ENCODE peak calls at places on chromosomes 2 and 18, in eight cellular contexts. N is GM23338, J is sigmoid colon, E is breast epithelium, F is SK-N-SH, V is HCT116, L is endothelial cell of umbilical vein, S is K562. X is an unnamed sample.

GRCh38 chr2:226797989-226798421 is 1.6 kb downstream of the IRS1 start:
- DNase-seq in N (peak; percentile 9), E (no peak), F (no peak), V (no peak), S (no peak), L (no peak), J (peak; percentile 73), X (peak; percentile 78)

GRCh38 chr2:144479138-144479537 is 40.8 kb downstream of the ZEB2 start:
- DNase-seq in N (peak; percentile 77), F (no peak), E (no peak), J (no peak), L (no peak), V (no peak), S (no peak), X (no peak)

GRCh38 chr2:208827109-208827508 is 420.5 kb downstream of the PTH2R start:
- DNase-seq in F (no peak), N (no peak), S (no peak), L (no peak), E (no peak), J (no peak), V (no peak), X (no peak)

GRCh38 chr18:49749563-49749962 is 63.8 kb downstream of the ACAA2 start:
- DNase-seq in L (no peak), J (no peak), F (no peak), V (no peak), E (no peak), N (no peak), S (no peak), X (no peak)

GRCh38 chr2:40103163-40103562 is 324.1 kb upstream of the THUMPD2 start:
- DNase-seq in J (no peak), E (no peak), N (peak; percentile 6), V (no peak), S (no peak), F (no peak), L (no peak), X (no peak)

GRCh38 chr2:112183327-112184025 is 45.3 kb downstream of the FBLN7 start:
- DNase-seq in S (no peak), E (no peak), F (no peak), V (no peak), J (no peak), N (no peak), L (no peak), X (no peak)

GRCh38 chr2:186129767-186130581 is 356.1 kb upstream of the ZC3H15 start:
- DNase-seq in V (peak; percentile 42), N (peak; percentile 44), F (no peak), S (no peak), E (no peak), L (peak; percentile 90), J (no peak), X (no peak)

GRCh38 chr2:70086278-70086837 is 919 bp upstream of the PCBP1 start:
- DNase-seq in F (peak; percentile 75), L (peak; percentile 91), V (peak; percentile 61), E (peak; percentile 63), J (peak; percentile 87), S (peak; percentile 72), N (peak; percentile 80), X (peak; percentile 95)

GRCh38 chr18:74351354-74351753 is 35.7 kb downstream of the C18orf63 start:
- DNase-seq in N (no peak), J (no peak), V (no peak), L (peak; percentile 16), S (no peak), F (no peak), E (no peak), X (no peak)

GRCh38 chr2:147173186-147173575 is 671.6 kb upstream of the ACVR2A start:
- DNase-seq in J (no peak), S (no peak), E (no peak), L (no peak), F (no peak), V (no peak), N (no peak), X (no peak)

GRCh38 chr2:170812716-170813585 is 3.7 kb upstream of the GAD1 start:
- DNase-seq in L (peak; percentile 67), E (peak; percentile 37), J (no peak), N (peak; percentile 97), F (peak; percentile 62), S (peak; percentile 72), V (peak; percentile 80), X (no peak)

GRCh38 chr2:214649440-214650205 is 159.9 kb downstream of the BARD1 start:
- DNase-seq in S (no peak), N (no peak), L (no peak), E (no peak), F (no peak), J (no peak), V (no peak), X (no peak)

GRCh38 chr2:176457486-176457885 is 188.2 kb downstream of the MTX2 start:
- DNase-seq in J (no peak), S (no peak), N (no peak), V (no peak), E (no peak), L (no peak), F (no peak), X (no peak)

GRCh38 chr2:215498411-215498810 is 62.5 kb upstream of the FN1 start:
- DNase-seq in J (no peak), N (no peak), S (peak; percentile 8), F (no peak), V (no peak), L (no peak), E (no peak), X (no peak)

GRCh38 chr2:103003750-103004250 is 242.0 kb downstream of the TMEM182 start:
- DNase-seq in E (no peak), S (no peak), V (no peak), N (no peak), L (no peak), F (no peak), J (no peak), X (no peak)
- H3K27me3 ChIP-seq in E (no peaks in the 10 kb centered on the region), S (peaks cover 2% of the 10 kb centered on the region), V (no peaks in the 10 kb centered on the region), N (no peaks in the 10 kb centered on the region), L (no peaks in the 10 kb centered on the region), F (peaks cover 2% of the 10 kb centered on the region), J (no peaks in the 10 kb centered on the region), X (no peaks in the 10 kb centered on the region)

GRCh38 chr2:218642786-218643185 is 16.6 kb downstream of the ZNF142 start:
- DNase-seq in N (no peak), V (no peak), L (no peak), S (no peak), J (no peak), E (no peak), F (no peak), X (no peak)

GRCh38 chr2:218644721-218645120 is 14.7 kb downstream of the ZNF142 start:
- DNase-seq in N (no peak), J (no peak), F (no peak), V (no peak), E (no peak), L (no peak), S (no peak), X (no peak)

GRCh38 chr2:218643751-218644310 is 15.6 kb downstream of the ZNF142 start:
- DNase-seq in J (no peak), E (no peak), S (no peak), N (no peak), F (no peak), V (no peak), L (no peak), X (no peak)

GRCh38 chr2:218645126-218645525 is 14.3 kb downstream of the ZNF142 start:
- DNase-seq in V (no peak), E (no peak), N (no peak), L (peak; percentile 39), J (no peak), F (no peak), S (no peak), X (no peak)

DNA sequence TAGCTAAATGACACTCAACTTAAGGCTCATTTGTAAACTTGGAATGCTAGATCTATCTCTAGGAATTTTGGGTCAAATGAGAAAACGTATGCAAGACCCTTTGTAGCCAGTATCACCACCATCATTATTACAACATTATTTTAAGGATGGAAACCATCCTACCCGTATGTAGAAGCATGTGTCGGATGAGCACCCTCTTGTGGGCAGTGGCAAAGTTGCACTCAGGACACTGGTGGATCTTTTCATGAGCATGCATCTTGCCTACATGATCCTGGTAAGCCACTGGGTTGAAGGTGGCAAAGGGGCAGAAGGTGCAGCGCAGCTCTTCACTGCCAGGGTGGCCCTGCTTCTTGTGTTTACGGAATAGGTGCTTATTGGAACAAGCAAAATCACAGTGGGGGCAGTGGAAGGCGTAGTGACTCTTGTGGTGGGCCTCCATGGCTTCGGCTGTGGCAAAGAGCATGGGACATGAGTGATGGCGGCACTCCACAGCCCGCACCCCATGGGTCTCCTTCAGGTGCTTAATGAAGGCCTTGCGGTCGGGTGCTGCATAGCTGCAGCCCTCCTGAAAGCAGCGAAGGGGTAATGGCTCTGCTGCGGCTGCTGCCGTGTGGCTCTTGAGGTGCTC is 10.8 kb downstream of the ZNF142 start:
- DNase-seq in J (no peak), F (peak; percentile 76), E (no peak), V (peak; percentile 32), L (peak; percentile 75), S (peak; percentile 50), N (peak; percentile 76), X (no peak)
- H3K36me3 ChIP-seq in J (peaks cover 54% of the 10 kb centered on the region), F (peaks cover 42% of the 10 kb centered on the region), E (peaks cover 28% of the 10 kb centered on the region), V (peaks cover 51% of the 10 kb centered on the region), L (peaks cover 23% of the 10 kb centered on the region), S (peaks cover 86% of the 10 kb centered on the region), N (peaks cover 56% of the 10 kb centered on the region), X (peaks cover 8% of the 10 kb centered on the region)

DNA sequence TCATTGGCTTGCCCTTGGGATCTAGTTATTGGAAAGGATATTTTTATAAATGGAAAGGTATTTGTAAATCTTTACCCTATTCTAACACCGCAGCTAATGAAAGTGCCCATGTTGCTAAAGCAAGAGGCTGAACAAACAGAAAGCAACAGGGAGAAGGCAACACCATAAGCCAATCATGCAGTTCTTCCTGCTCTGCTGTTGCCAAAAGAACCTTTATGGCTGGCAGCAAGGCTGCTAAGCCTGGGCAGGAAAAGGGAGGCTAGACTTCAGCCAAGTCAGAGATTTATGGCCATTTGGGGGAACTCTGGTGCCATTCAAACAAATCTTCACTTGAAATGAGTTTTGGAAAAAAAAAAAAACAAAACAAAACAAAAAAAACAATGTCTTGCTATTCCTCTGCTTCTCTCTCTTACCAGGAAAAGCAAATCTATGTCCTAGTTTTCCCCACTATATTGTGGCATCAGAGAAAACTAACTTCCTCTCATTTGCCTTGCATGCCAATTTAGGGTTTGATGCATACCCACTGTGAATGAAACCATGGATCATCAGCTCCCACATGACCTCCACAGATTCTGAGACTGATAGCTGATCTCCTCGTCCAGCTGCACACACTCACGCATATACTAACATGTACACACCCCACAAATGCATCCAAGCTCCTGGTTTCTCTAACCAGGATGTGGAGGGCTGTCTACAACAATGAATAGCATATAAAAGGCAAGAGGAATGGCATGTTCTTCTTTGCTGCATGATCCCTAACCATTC is 179.3 kb downstream of the C1D start:
- DNase-seq in E (no peak), J (no peak), N (no peak), V (no peak), L (peak; percentile 64), S (no peak), F (no peak), X (no peak)
- TF ChIP-seq POLR2AphosphoS5 in E (no peak), J (no peak), N (no peak), V (no peak), L (no peak), S (no peak), F (no peak), X (no peak)

DNA sequence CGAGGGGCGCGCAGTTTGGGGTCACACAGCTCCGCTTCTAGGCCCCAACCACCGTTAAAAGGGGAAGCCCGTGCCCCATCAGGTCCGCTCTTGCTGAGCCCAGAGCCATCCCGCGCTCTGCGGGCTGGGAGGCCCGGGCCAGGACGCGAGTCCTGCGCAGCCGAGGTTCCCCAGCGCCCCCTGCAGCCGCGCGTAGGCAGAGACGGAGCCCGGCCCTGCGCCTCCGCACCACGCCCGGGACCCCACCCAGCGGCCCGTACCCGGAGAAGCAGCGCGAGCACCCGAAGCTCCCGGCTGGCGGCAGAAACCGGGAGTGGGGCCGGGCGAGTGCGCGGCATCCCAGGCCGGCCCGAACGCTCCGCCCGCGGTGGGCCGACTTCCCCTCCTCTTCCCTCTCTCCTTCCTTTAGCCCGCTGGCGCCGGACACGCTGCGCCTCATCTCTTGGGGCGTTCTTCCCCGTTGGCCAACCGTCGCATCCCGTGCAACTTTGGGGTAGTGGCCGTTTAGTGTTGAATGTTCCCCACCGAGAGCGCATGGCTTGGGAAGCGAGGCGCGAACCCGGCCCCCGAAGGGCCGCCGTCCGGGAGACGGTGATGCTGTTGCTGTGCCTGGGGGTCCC is at the start of gene ITGA4:
- DNase-seq in N (peak; percentile 90), V (no peak), E (peak; percentile 19), S (no peak), F (peak; percentile 92), J (peak; percentile 82), L (peak; percentile 47), X (peak; percentile 98)
- H3K27me3 ChIP-seq in N (peaks cover 58% of the 10 kb centered on the region), V (no peaks in the 10 kb centered on the region), E (peaks cover 7% of the 10 kb centered on the region), S (no peaks in the 10 kb centered on the region), F (no peaks in the 10 kb centered on the region), J (peaks cover 41% of the 10 kb centered on the region), L (peaks cover 15% of the 10 kb centered on the region), X (no peaks in the 10 kb centered on the region)

X was measured in spleen.